ENCODE peak calls at places on chromosome 14, in six cellular contexts. I is A549, B is GM12878, X is HepG2, P is K562, E is upper lobe of left lung. Q is an unnamed sample.

GRCh38 chr14:85934123-85934885 is 404.4 kb downstream of the FLRT2 start:
- ATAC-seq in I (peak; percentile 62), B (peak; percentile 91), X (peak; percentile 68), P (no peak), E (peak; percentile 72), Q (no peak)

GRCh38 chr14:39212034-39212433 is 21.7 kb upstream of the MIA2 start:
- ATAC-seq in I (peak; percentile 72), B (no peak), X (peak; percentile 67), P (peak; percentile 67), E (no peak), Q (no peak)

GRCh38 chr14:38199768-38200167 is 7.9 kb upstream of the SSTR1 start:
- ATAC-seq in I (no peak), B (no peak), X (no peak), P (no peak), E (no peak), Q (no peak)

GRCh38 chr14:99233222-99234035 is 38.6 kb downstream of the BCL11B start:
- ATAC-seq in I (no peak), B (no peak), X (no peak), P (no peak), E (no peak), Q (no peak)

GRCh38 chr14:53458368-53458814 is 305.3 kb upstream of the DDHD1 start:
- ATAC-seq in I (peak; percentile 92), B (no peak), X (peak; percentile 96), P (no peak), E (no peak), Q (no peak)

GRCh38 chr14:52951730-52952481 is 1.1 kb upstream of the FERMT2 start:
- ATAC-seq in I (peak; percentile 68), B (peak; percentile 3), X (peak; percentile 62), P (peak; percentile 66), E (peak; percentile 56), Q (peak; percentile 49)

GRCh38 chr14:67461341-67461985 is 27.1 kb downstream of the TMEM229B start:
- ATAC-seq in I (no peak), B (no peak), X (no peak), P (no peak), E (no peak), Q (no peak)

GRCh38 chr14:55877942-55878341 is 240.3 kb upstream of the PELI2 start:
- ATAC-seq in I (no peak), B (no peak), X (no peak), P (no peak), E (peak; percentile 53), Q (peak; percentile 36)

DNA sequence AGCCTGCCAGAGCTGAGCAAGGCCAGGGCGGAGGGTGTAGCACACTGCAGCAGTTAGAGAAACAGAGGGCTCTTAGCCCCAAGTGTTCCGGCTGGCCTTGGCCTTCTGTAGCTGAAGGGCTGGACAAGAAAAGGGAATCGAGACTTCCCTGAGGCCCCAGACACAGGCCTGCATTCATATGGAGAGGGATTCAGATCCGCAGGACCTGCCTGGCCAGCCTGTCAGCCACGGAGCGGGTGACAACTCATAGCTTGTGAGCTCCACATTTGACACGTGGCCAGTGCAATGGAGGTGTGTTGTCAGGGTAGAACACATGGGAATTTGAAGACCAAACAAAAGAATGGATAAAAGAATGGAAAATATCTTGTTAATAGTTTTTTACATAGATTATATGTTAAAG is 182.2 kb upstream of the GSC start:
- ATAC-seq in I (no peak), B (no peak), X (no peak), P (no peak), E (no peak), Q (no peak)
- TF ChIP-seq CTCF in I (no peak), B (no peak), X (no peak), P (no peak), E (no peak), Q (no peak)

DNA sequence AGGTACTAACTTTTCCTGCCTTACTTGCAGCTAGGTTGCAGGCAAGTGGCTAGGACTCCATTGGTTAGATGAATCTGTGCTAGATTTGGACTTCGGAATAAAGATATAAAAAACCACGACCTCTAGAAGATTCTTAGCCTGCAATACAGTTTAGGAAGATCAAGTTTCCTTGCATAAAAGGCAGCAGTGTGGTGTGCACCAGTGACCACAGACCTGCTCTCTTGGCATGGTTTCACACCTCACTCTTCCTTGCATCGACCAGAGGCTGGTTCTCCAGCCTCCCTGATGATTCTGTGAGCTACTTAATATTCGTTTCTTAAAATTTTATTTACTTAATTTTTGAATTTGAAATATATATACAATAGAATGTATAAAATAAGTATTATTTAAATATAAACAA is 9.8 kb downstream of the KLHDC1 start:
- ATAC-seq in I (no peak), B (no peak), X (no peak), P (no peak), E (no peak), Q (no peak)
- TF ChIP-seq EP300 in I (no peak), B (no peak), X (no peak), P (no peak), E (no peak), Q (no peak)

GRCh38 chr14:30560581-30560980 is 1.6 kb downstream of the G2E3 start:
- ATAC-seq in I (no peak), B (no peak), X (no peak), P (peak; percentile 4), E (no peak), Q (no peak)
- H3K4me3 ChIP-seq in I (peak overlapping the region; percentile 75), B (peak overlapping the region; percentile 94), X (peak overlapping the region; percentile 98), P (peak overlapping the region; percentile 83), E (no peak overlapping the region), Q (no peak overlapping the region)

DNA sequence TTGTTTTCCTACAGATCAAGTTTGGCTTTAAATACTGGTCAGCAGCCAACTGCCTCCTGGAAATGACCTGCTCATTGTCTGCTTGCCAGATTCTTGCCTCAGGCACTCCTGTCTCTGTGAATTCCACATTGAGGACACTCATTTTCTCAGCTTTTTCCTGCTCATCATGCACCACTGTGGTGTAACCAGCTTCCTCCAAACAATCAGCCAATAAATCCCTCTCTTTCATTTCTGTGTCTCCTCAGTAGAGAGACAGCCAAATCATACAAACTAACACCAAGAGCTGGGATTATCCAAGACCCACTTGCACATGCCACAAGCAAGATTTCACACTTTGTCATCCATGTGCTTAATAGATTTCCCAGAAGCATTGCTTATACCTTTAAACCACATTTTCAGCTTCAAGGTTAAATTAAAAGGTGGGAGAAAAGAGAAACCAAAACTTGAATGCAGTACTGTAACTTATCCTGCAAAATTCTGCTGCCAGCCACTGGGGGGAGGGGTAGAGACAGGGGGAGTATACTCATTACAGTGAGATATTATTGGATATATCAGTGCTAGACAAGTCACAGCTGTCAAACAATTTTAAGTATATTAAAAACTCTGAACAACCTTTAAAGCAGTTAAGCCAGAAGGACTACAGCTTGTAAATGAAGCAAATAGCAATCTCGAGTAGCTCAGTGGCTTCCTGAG is 105.0 kb downstream of the PPP2R5E start:
- ATAC-seq in I (peak; percentile 75), B (peak; percentile 82), X (peak; percentile 65), P (peak; percentile 86), E (peak; percentile 81), Q (peak; percentile 82)
- TF ChIP-seq CTCF in I (peak; percentile 12), B (peak; percentile 32), X (peak; percentile 17), P (peak; percentile 47), E (peak; percentile 13), Q (peak; percentile 23)

GRCh38 chr14:26021759-26022158 is 576.1 kb downstream of the NOVA1 start:
- ATAC-seq in I (no peak), B (no peak), X (no peak), P (no peak), E (no peak), Q (no peak)
- TF ChIP-seq EP300 in I (no peak), B (no peak), X (no peak), P (no peak), E (no peak), Q (no peak)

GRCh38 chr14:104730504-104730903 is 6.5 kb downstream of the ADSS1 start:
- ATAC-seq in I (no peak), B (no peak), X (no peak), P (peak; percentile 72), E (no peak), Q (no peak)
- H3K4me3 ChIP-seq in I (no peak overlapping the region), B (no peak overlapping the region), X (no peak overlapping the region), P (peak overlapping the region; percentile 40), E (no peak overlapping the region), Q (no peak overlapping the region)